ENCODE peak calls at places on chromosomes 6 and 20, in five cellular contexts. P is activated CD8-positive, alpha-beta memory T cell treated with anti-CD3 and anti-CD28 coated beads, Interleukin-2, amount 50 U/mL, for 4 hours; G is stomach; L is RPMI8226; T is ascending aorta. W is an unnamed sample.

GRCh38 chr20:44614525-44614924 is 32.1 kb downstream of the PKIG start:
- DNase-seq in T (no peak), P (no peak), G (no peak), L (no peak), W (no peak)

GRCh38 chr6:7136859-7137334 is 29.1 kb downstream of the RREB1 start:
- DNase-seq in L (peak; percentile 88), T (peak; percentile 62), G (no peak), P (no peak), W (peak; percentile 83)

GRCh38 chr6:46138281-46138680 is 8.5 kb downstream of the ENPP4 start:
- DNase-seq in G (no peak), T (no peak), L (no peak), P (no peak), W (peak; percentile 3)

GRCh38 chr6:150175611-150176151 is 32.8 kb downstream of the PPP1R14C start:
- DNase-seq in P (no peak), G (no peak), T (no peak), L (no peak), W (no peak)

GRCh38 chr6:55277628-55278003 is 49.7 kb upstream of the GFRAL start:
- DNase-seq in T (no peak), L (no peak), G (no peak), P (no peak), W (no peak)

GRCh38 chr6:38169826-38170526 is 350.4 kb downstream of the ZFAND3 start:
- DNase-seq in G (no peak), L (no peak), T (no peak), P (no peak), W (no peak)

GRCh38 chr6:130694617-130695016 is 132.6 kb upstream of the SMLR1 start:
- DNase-seq in G (no peak), T (no peak), L (no peak), P (no peak), W (no peak)

GRCh38 chr20:5608104-5608447 is 142.1 kb upstream of the SHLD1 start:
- DNase-seq in L (no peak), P (no peak), T (no peak), G (no peak), W (no peak)

GRCh38 chr6:50791900-50792508 is 26.7 kb upstream of the TFAP2B start:
- DNase-seq in L (peak; percentile 52), G (no peak), T (no peak), P (no peak), W (peak; percentile 65)

GRCh38 chr20:37523012-37523391 is 2.0 kb downstream of the NNAT start:
- DNase-seq in G (peak; percentile 25), T (peak; percentile 50), P (no peak), L (no peak), W (no peak)

GRCh38 chr6:168514216-168514615 is 73.2 kb downstream of the SMOC2 start:
- DNase-seq in P (no peak), G (peak; percentile 78), L (no peak), T (peak; percentile 82), W (no peak)

GRCh38 chr6:13392462-13392861 is 64.1 kb upstream of the TBC1D7 start:
- DNase-seq in T (no peak), L (no peak), G (no peak), P (no peak), W (no peak)

GRCh38 chr20:23061713-23062561 is 12.5 kb upstream of the THBD start:
- DNase-seq in L (peak; percentile 38), G (no peak), P (no peak), T (peak; percentile 86), W (peak; percentile 75)

GRCh38 chr20:53613748-53614147 is 20.1 kb upstream of the ZNF217 start:
- DNase-seq in L (no peak), T (no peak), P (no peak), G (no peak), W (no peak)

GRCh38 chr20:8187740-8188139 is 55.7 kb downstream of the PLCB1 start:
- DNase-seq in G (no peak), L (no peak), T (no peak), P (no peak), W (no peak)

GRCh38 chr6:57207141-57207540 is 15.0 kb downstream of the RAB23 start:
- DNase-seq in G (no peak), T (no peak), P (no peak), L (no peak), W (no peak)

GRCh38 chr6:72084992-72085569 is 198.7 kb downstream of the RIMS1 start:
- DNase-seq in L (peak; percentile 56), G (no peak), T (no peak), P (no peak), W (peak; percentile 56)

GRCh38 chr20:24328901-24329300 is 140.5 kb upstream of the SYNDIG1 start:
- DNase-seq in P (no peak), G (no peak), T (no peak), L (no peak), W (no peak)

GRCh38 chr6:674956-675355 is 18.0 kb downstream of the EXOC2 start:
- DNase-seq in P (no peak), L (no peak), T (no peak), G (no peak), W (no peak)

GRCh38 chr6:34610819-34611477 is 54.8 kb upstream of the SPDEF start:
- DNase-seq in L (no peak), T (no peak), P (no peak), G (peak; percentile 32), W (no peak)

GRCh38 chr6:114659513-114659912 is 316.7 kb upstream of the HS3ST5 start:
- DNase-seq in T (no peak), P (no peak), L (no peak), G (no peak), W (no peak)

GRCh38 chr6:170087946-170088348 is 202.9 kb downstream of the DLL1 start:
- DNase-seq in L (peak; percentile 58), G (peak; percentile 35), T (peak; percentile 67), P (peak; percentile 28), W (peak; percentile 6)

GRCh38 chr20:59043698-59044097 is 1.1 kb upstream of the PRELID3B start:
- DNase-seq in L (no peak), G (no peak), P (no peak), T (no peak), W (no peak)

GRCh38 chr6:116291701-116292396 is 12.1 kb upstream of the TSPYL1 start:
- DNase-seq in T (no peak), G (no peak), P (no peak), L (no peak), W (no peak)

GRCh38 chr6:141562181-141562800 is 570.4 kb upstream of the GJE1 start:
- DNase-seq in L (peak; percentile 3), G (no peak), P (peak; percentile 16), T (peak; percentile 60), W (no peak)

GRCh38 chr6:168214586-168215104 is 104.9 kb downstream of the DACT2 start:
- DNase-seq in T (peak; percentile 59), L (no peak), P (no peak), G (no peak), W (no peak)

GRCh38 chr20:45701873-45702272 is at the start of gene WFDC13:
- DNase-seq in G (no peak), P (no peak), T (no peak), L (no peak), W (no peak)